ENCODE peak calls at places on chromosome 19, in ten cellular contexts. E is cerebellar nuclear complex; S is T-helper 17 cell; I is activated CD4-positive, CD25-positive, alpha-beta regulatory T cell treated with anti-CD3 and anti-CD28 coated beads, Interleukin-2, amount 50 U/mL, for 16 hours; J is fibroblast of pulmonary artery; C is retina; N is KG1; L is nucleus accumbens; X is H9; T is cardiac muscle cell. Y is an unnamed sample.

GRCh38 chr19:16330368-16330801 is 5.8 kb downstream of the KLF2 start:
- DNase-seq in E (no peak), S (peak), I (peak), J (peak), C (no peak), N (no peak), L (no peak), X (no peak), T (peak), Y (peak)

GRCh38 chr19:9819590-9819898 is 665 bp upstream of the FBXL12 start:
- DNase-seq in E (no peak), S (no peak), I (no peak), J (no peak), C (no peak), N (no peak), L (no peak), X (no peak), T (no peak), Y (no peak)

GRCh38 chr19:575527-576506 is 3.4 kb downstream of the BSG start:
- DNase-seq in E (no peak), S (no peak), I (no peak), J (peak), C (no peak), N (no peak), L (peak), X (no peak), T (peak), Y (no peak)

GRCh38 chr19:13834308-13834790 is 39.1 kb downstream of the ZSWIM4 start:
- DNase-seq in E (no peak), S (no peak), I (no peak), J (no peak), C (no peak), N (no peak), L (no peak), X (peak), T (peak), Y (no peak)

GRCh38 chr19:2302319-2303208 is 5.4 kb downstream of the LINGO3 start:
- DNase-seq in E (no peak), S (no peak), I (no peak), J (peak), C (peak), N (no peak), L (no peak), X (peak), T (peak), Y (no peak)

GRCh38 chr19:17294051-17294891 is 9.0 kb downstream of the ABHD8 start:
- DNase-seq in E (no peak), S (peak), I (no peak), J (no peak), C (no peak), N (no peak), L (no peak), X (peak), T (no peak), Y (peak)

GRCh38 chr19:49570138-49570856 is 10.1 kb downstream of the NOSIP start:
- DNase-seq in E (no peak), S (peak), I (peak), J (peak), C (peak), N (peak), L (peak), X (peak), T (peak), Y (peak)

GRCh38 chr19:3691372-3691716 is 8.9 kb downstream of the PIP5K1C start:
- DNase-seq in E (no peak), S (no peak), I (no peak), J (no peak), C (no peak), N (no peak), L (no peak), X (no peak), T (no peak), Y (no peak)

GRCh38 chr19:1672038-1672768 is 19.8 kb upstream of the TCF3 start:
- DNase-seq in E (no peak), S (peak), I (no peak), J (peak), C (peak), N (no peak), L (peak), X (peak), T (peak), Y (peak)

GRCh38 chr19:10431254-10431942 is 11.1 kb downstream of the PDE4A start:
- DNase-seq in E (no peak), S (peak), I (no peak), J (no peak), C (no peak), N (no peak), L (no peak), X (no peak), T (peak), Y (peak)

GRCh38 chr19:48991823-48992570 is 1.1 kb downstream of the GYS1 start:
- DNase-seq in E (no peak), S (no peak), I (no peak), J (peak), C (no peak), N (no peak), L (no peak), X (peak), T (peak), Y (no peak)

GRCh38 chr19:33804021-33804799 is 7.5 kb downstream of the KCTD15 start:
- DNase-seq in E (no peak), S (no peak), I (no peak), J (peak), C (no peak), N (no peak), L (peak), X (no peak), T (peak), Y (no peak)

GRCh38 chr19:12666305-12667048 is at the start of the genes MAN2B1 and WDR83:
- DNase-seq in E (no peak), S (peak), I (peak), J (peak), C (peak), N (peak), L (peak), X (peak), T (peak), Y (peak)

GRCh38 chr19:29389495-29389894 is 136.3 kb upstream of the VSTM2B start:
- DNase-seq in E (peak), S (no peak), I (no peak), J (no peak), C (no peak), N (no peak), L (no peak), X (no peak), T (no peak), Y (no peak)

GRCh38 chr19:38989066-38989605 is 13.6 kb upstream of the FBXO17 start:
- DNase-seq in E (no peak), S (no peak), I (no peak), J (no peak), C (peak), N (no peak), L (no peak), X (peak), T (no peak), Y (no peak)

GRCh38 chr19:15299568-15300409 is 32.5 kb downstream of the BRD4 start:
- DNase-seq in E (no peak), S (no peak), I (no peak), J (peak), C (no peak), N (no peak), L (no peak), X (no peak), T (peak), Y (no peak)

GRCh38 chr19:39265321-39265916 is 2.8 kb upstream of the IFNL2 start:
- DNase-seq in E (no peak), S (no peak), I (no peak), J (no peak), C (no peak), N (no peak), L (no peak), X (peak), T (no peak), Y (no peak)

GRCh38 chr19:30498707-30499106 is 126.5 kb downstream of the ZNF536 start:
- DNase-seq in E (no peak), S (no peak), I (no peak), J (no peak), C (no peak), N (no peak), L (peak), X (peak), T (no peak), Y (no peak)

GRCh38 chr19:34373601-34374288 is 8.7 kb downstream of the GPI start:
- DNase-seq in E (no peak), S (no peak), I (no peak), J (no peak), C (no peak), N (no peak), L (no peak), X (no peak), T (no peak), Y (no peak)

GRCh38 chr19:16804176-16804575 is 25.0 kb upstream of the SIN3B start:
- DNase-seq in E (no peak), S (no peak), I (no peak), J (no peak), C (no peak), N (no peak), L (no peak), X (no peak), T (no peak), Y (no peak)

GRCh38 chr19:18606281-18607221 is at the start of gene CRLF1:
- DNase-seq in E (no peak), S (no peak), I (no peak), J (no peak), C (no peak), N (no peak), L (no peak), X (no peak), T (no peak), Y (no peak)

GRCh38 chr19:11131471-11131870 is 24.1 kb downstream of the SPC24 start:
- DNase-seq in E (no peak), S (no peak), I (no peak), J (no peak), C (no peak), N (no peak), L (no peak), X (no peak), T (no peak), Y (no peak)

GRCh38 chr19:38676023-38676877 is 28.8 kb downstream of the ACTN4 start:
- DNase-seq in E (no peak), S (no peak), I (no peak), J (peak), C (no peak), N (no peak), L (no peak), X (no peak), T (peak), Y (no peak)

Y was measured in activated naive CD8-positive, alpha-beta T cell treated with anti-CD3 and anti-CD28 coated beads, Interleukin-2, amount 50 U/mL, for 24 hours.